ENCODE peak calls at places on chromosomes 6 and 20, in seven cellular contexts. F is germinal center; Z is effector CD4-positive, alpha-beta T cell; V is hypothalamus; D is T follicular helper cell; Y is SW480; T is skeletal muscle cell. N is an unnamed sample.

GRCh38 chr6:44572346-44572745 is 184.8 kb downstream of the CDC5L start:
- DNase-seq in F (no peak), Z (no peak), V (no peak), D (no peak), Y (no peak), T (no peak), N (no peak)

GRCh38 chr6:8082954-8083858 is 19.0 kb upstream of the BLOC1S5 start:
- DNase-seq in F (no peak), Z (no peak), V (no peak), D (no peak), Y (no peak), T (peak), N (peak)

GRCh38 chr6:102813489-102814275 is 1420.2 kb downstream of the GRIK2 start:
- DNase-seq in F (no peak), Z (no peak), V (no peak), D (no peak), Y (no peak), T (no peak), N (no peak)

GRCh38 chr6:81981812-81982211 is 229.3 kb upstream of the TENT5A start:
- DNase-seq in F (no peak), Z (no peak), V (no peak), D (no peak), Y (peak), T (no peak), N (peak)

GRCh38 chr20:58349586-58349985 is 39.4 kb upstream of the VAPB start:
- DNase-seq in F (no peak), Z (no peak), V (no peak), D (no peak), Y (no peak), T (peak), N (no peak)

GRCh38 chr20:53468583-53468982 is 125.1 kb downstream of the ZNF217 start:
- DNase-seq in F (no peak), Z (no peak), V (no peak), D (no peak), Y (no peak), T (no peak), N (no peak)

GRCh38 chr6:169070506-169071176 is 183.0 kb downstream of the THBS2 start:
- DNase-seq in F (no peak), Z (no peak), V (no peak), D (no peak), Y (peak), T (peak), N (peak)

GRCh38 chr6:108945686-108946158 is 97.5 kb downstream of the ARMC2 start:
- DNase-seq in F (no peak), Z (no peak), V (peak), D (no peak), Y (no peak), T (no peak), N (no peak)

GRCh38 chr6:49964064-49964463 is at the start of gene DEFB114:
- DNase-seq in F (no peak), Z (no peak), V (no peak), D (no peak), Y (no peak), T (no peak), N (no peak)

N was measured in AG04450.